ENCODE peak calls at places on chromosome 7, in ten cellular contexts. Z is lung, W is neural crest cell, R is RWPE1, F is A673, I is GM23338, K is GM10248, B is psoas muscle, H is type B pancreatic cell, M is Calu3. A is an unnamed sample.
A peak's percentile ranks its signal among the peaks of the same experiment; 100 is the strongest.

GRCh38 chr7:27992755-27993478 is 187.7 kb downstream of the JAZF1 start:
- DNase-seq in Z (no peak), W (no peak), R (no peak), F (no peak), I (peak; percentile 17), K (no peak), B (no peak), H (no peak), M (no peak), A (no peak)

GRCh38 chr7:130844811-130845580 is 111.0 kb upstream of the KLF14 start:
- DNase-seq in Z (no peak), W (no peak), R (peak; percentile 72), F (no peak), I (no peak), K (no peak), B (no peak), H (no peak), M (peak; percentile 18), A (no peak)

GRCh38 chr7:68216046-68216445 is 1219.4 kb downstream of the TYW1 start:
- DNase-seq in Z (peak; percentile 32), W (no peak), R (no peak), F (no peak), I (no peak), K (no peak), B (no peak), H (no peak), M (no peak), A (no peak)

GRCh38 chr7:122487131-122487530 is 182.6 kb upstream of the FEZF1 start:
- DNase-seq in Z (no peak), W (no peak), R (no peak), F (no peak), I (no peak), K (no peak), B (no peak), H (no peak), M (no peak), A (no peak)

GRCh38 chr7:13279854-13280435 is 592.5 kb downstream of the ARL4A start:
- DNase-seq in Z (no peak), W (no peak), R (peak; percentile 8), F (peak; percentile 61), I (peak; percentile 70), K (no peak), B (no peak), H (no peak), M (no peak), A (no peak)

GRCh38 chr7:95718556-95719410 is 53.6 kb upstream of the DYNC1I1 start:
- DNase-seq in Z (no peak), W (no peak), R (peak; percentile 13), F (peak; percentile 64), I (peak; percentile 11), K (no peak), B (no peak), H (no peak), M (no peak), A (no peak)

GRCh38 chr7:152870106-152870693 is 110.6 kb downstream of the ACTR3B start:
- DNase-seq in Z (no peak), W (no peak), R (no peak), F (no peak), I (no peak), K (no peak), B (no peak), H (no peak), M (no peak), A (no peak)

GRCh38 chr7:115198143-115198542 is 276.2 kb downstream of the MDFIC start:
- DNase-seq in Z (no peak), W (no peak), R (no peak), F (no peak), I (no peak), K (no peak), B (no peak), H (no peak), M (no peak), A (no peak)

GRCh38 chr7:20219446-20220292 is 2.5 kb upstream of the MACC1 start:
- DNase-seq in Z (peak; percentile 53), W (peak; percentile 45), R (no peak), F (no peak), I (peak; percentile 26), K (peak; percentile 54), B (peak; percentile 61), H (no peak), M (peak; percentile 98), A (no peak)

GRCh38 chr7:26153246-26153822 is 1.3 kb downstream of the NFE2L3 start:
- DNase-seq in Z (no peak), W (no peak), R (no peak), F (no peak), I (peak; percentile 69), K (no peak), B (no peak), H (no peak), M (peak; percentile 32), A (no peak)
- TF ChIP-seq CTCF in Z (no peak), W (no peak), R (no peak), F (no peak), I (no peak), K (no peak), B (no peak), H (no peak), M (peak; percentile 44), A (no peak)

GRCh38 chr7:149147730-149148653 is 739 bp downstream of the ZNF398 start:
- DNase-seq in Z (peak; percentile 51), W (peak; percentile 45), R (peak; percentile 46), F (peak; percentile 73), I (peak; percentile 54), K (peak; percentile 70), B (peak; percentile 77), H (peak; percentile 77), M (peak; percentile 50), A (peak; percentile 86)
- TF ChIP-seq CTCF in Z (no peak), W (no peak), R (no peak), F (no peak), I (no peak), K (no peak), B (no peak), H (no peak), M (no peak), A (no peak)

GRCh38 chr7:102464577-102465280 is at the start of the genes ALKBH4 and LRWD1:
- DNase-seq in Z (peak; percentile 94), W (peak; percentile 90), R (peak; percentile 98), F (peak; percentile 96), I (peak; percentile 90), K (peak; percentile 100), B (peak; percentile 98), H (peak; percentile 95), M (peak; percentile 86), A (peak; percentile 98)
- TF ChIP-seq CTCF in Z (peak; percentile 14), W (peak; percentile 21), R (no peak), F (peak; percentile 28), I (peak; percentile 12), K (peak; percentile 12), B (peak; percentile 17), H (peak; percentile 30), M (no peak), A (peak; percentile 26)

GRCh38 chr7:137073571-137074325 is 205.3 kb downstream of the CHRM2 start:
- DNase-seq in Z (no peak), W (no peak), R (no peak), F (no peak), I (no peak), K (no peak), B (no peak), H (no peak), M (no peak), A (no peak)
- TF ChIP-seq CTCF in Z (no peak), W (no peak), R (no peak), F (no peak), I (no peak), K (no peak), B (no peak), H (no peak), M (no peak), A (no peak)

GRCh38 chr7:36987363-36987724 is 263.1 kb upstream of the AOAH start:
- DNase-seq in Z (no peak), W (no peak), R (no peak), F (no peak), I (no peak), K (no peak), B (no peak), H (no peak), M (no peak), A (no peak)
- TF ChIP-seq CTCF in Z (no peak), W (no peak), R (peak; percentile 39), F (no peak), I (no peak), K (no peak), B (no peak), H (no peak), M (no peak), A (no peak)

GRCh38 chr7:25949672-25950487 is 202.1 kb upstream of the NFE2L3 start:
- DNase-seq in Z (peak; percentile 36), W (peak; percentile 54), R (no peak), F (no peak), I (peak; percentile 62), K (peak; percentile 29), B (no peak), H (no peak), M (no peak), A (no peak)
- TF ChIP-seq CTCF in Z (no peak), W (peak; percentile 47), R (no peak), F (no peak), I (no peak), K (no peak), B (no peak), H (peak; percentile 62), M (no peak), A (no peak)

GRCh38 chr7:22824760-22825159 is 2.1 kb upstream of the TOMM7 start:
- DNase-seq in Z (no peak), W (no peak), R (no peak), F (no peak), I (no peak), K (no peak), B (no peak), H (no peak), M (no peak), A (no peak)

GRCh38 chr7:22823142-22823497 is 471 bp upstream of the TOMM7 start:
- DNase-seq in Z (no peak), W (no peak), R (no peak), F (no peak), I (no peak), K (no peak), B (no peak), H (no peak), M (no peak), A (no peak)

GRCh38 chr7:22821702-22822485 is 755 bp downstream of the TOMM7 start:
- DNase-seq in Z (no peak), W (no peak), R (no peak), F (peak; percentile 26), I (no peak), K (no peak), B (no peak), H (no peak), M (peak; percentile 22), A (no peak)

GRCh38 chr7:22819476-22819875 is 3.2 kb downstream of the TOMM7 start:
- DNase-seq in Z (no peak), W (no peak), R (no peak), F (no peak), I (no peak), K (no peak), B (no peak), H (no peak), M (no peak), A (no peak)

GRCh38 chr7:22822486-22823141 is at the start of gene TOMM7:
- DNase-seq in Z (peak; percentile 84), W (peak; percentile 77), R (peak; percentile 98), F (peak; percentile 98), I (peak; percentile 99), K (peak; percentile 96), B (peak; percentile 96), H (peak; percentile 90), M (peak; percentile 94), A (peak; percentile 96)
- TF ChIP-seq CTCF in Z (peak; percentile 54), W (no peak), R (peak; percentile 48), F (no peak), I (peak; percentile 60), K (peak; percentile 50), B (peak; percentile 55), H (peak; percentile 17), M (peak; percentile 36), A (peak; percentile 43)

A was measured in osteocyte.